ENCODE peak calls at places on chromosomes 11 and 22, in seven cellular contexts. One of them, this sample, is unnamed.

GRCh38 chr11:9625728-9626127 is 38.1 kb upstream of the SWAP70 start:
- DNase-seq in left ventricle myocardium inferior: no peak
- DNase-seq in OCI-LY7: no peak
- DNase-seq in CD8-positive, alpha-beta T cell: no peak
- DNase-seq in coronary artery: peak; percentile 63
- DNase-seq in body of pancreas: no peak
- DNase-seq in prostate gland: no peak
- DNase-seq in this sample: no peak

GRCh38 chr11:74702383-74703007 is 28.7 kb downstream of the CHRDL2 start:
- DNase-seq in left ventricle myocardium inferior: peak; percentile 55
- DNase-seq in OCI-LY7: peak; percentile 63
- DNase-seq in CD8-positive, alpha-beta T cell: peak; percentile 57
- DNase-seq in coronary artery: no peak
- DNase-seq in body of pancreas: peak; percentile 66
- DNase-seq in prostate gland: no peak
- DNase-seq in this sample: peak; percentile 72

GRCh38 chr22:24186352-24186740 is 5.1 kb downstream of the SUSD2 start:
- DNase-seq in left ventricle myocardium inferior: no peak
- DNase-seq in OCI-LY7: no peak
- DNase-seq in CD8-positive, alpha-beta T cell: no peak
- DNase-seq in coronary artery: no peak
- DNase-seq in body of pancreas: no peak
- DNase-seq in prostate gland: no peak
- DNase-seq in this sample: no peak

GRCh38 chr22:23245045-23245798 is 64.9 kb downstream of the BCR start:
- DNase-seq in left ventricle myocardium inferior: no peak
- DNase-seq in OCI-LY7: no peak
- DNase-seq in CD8-positive, alpha-beta T cell: no peak
- DNase-seq in coronary artery: no peak
- DNase-seq in body of pancreas: no peak
- DNase-seq in prostate gland: no peak
- DNase-seq in this sample: peak; percentile 24

GRCh38 chr11:2203440-2204259 is 32.0 kb upstream of the TH start:
- DNase-seq in left ventricle myocardium inferior: peak; percentile 6
- DNase-seq in OCI-LY7: no peak
- DNase-seq in CD8-positive, alpha-beta T cell: no peak
- DNase-seq in coronary artery: peak; percentile 62
- DNase-seq in body of pancreas: peak; percentile 1
- DNase-seq in prostate gland: no peak
- DNase-seq in this sample: no peak

GRCh38 chr11:109306322-109306721 is 115.7 kb upstream of the C11orf87 start:
- DNase-seq in left ventricle myocardium inferior: no peak
- DNase-seq in OCI-LY7: no peak
- DNase-seq in CD8-positive, alpha-beta T cell: no peak
- DNase-seq in coronary artery: no peak
- DNase-seq in body of pancreas: no peak
- DNase-seq in prostate gland: no peak
- DNase-seq in this sample: no peak

GRCh38 chr11:66323684-66324083 is 6.8 kb upstream of the CD248 start:
- DNase-seq in left ventricle myocardium inferior: no peak
- DNase-seq in OCI-LY7: no peak
- DNase-seq in CD8-positive, alpha-beta T cell: no peak
- DNase-seq in coronary artery: no peak
- DNase-seq in body of pancreas: no peak
- DNase-seq in prostate gland: no peak
- DNase-seq in this sample: no peak

GRCh38 chr22:47796128-47796908 is 1033.9 kb downstream of the TBC1D22A start:
- DNase-seq in left ventricle myocardium inferior: no peak
- DNase-seq in OCI-LY7: no peak
- DNase-seq in CD8-positive, alpha-beta T cell: peak; percentile 5
- DNase-seq in coronary artery: peak; percentile 36
- DNase-seq in body of pancreas: no peak
- DNase-seq in prostate gland: no peak
- DNase-seq in this sample: no peak

GRCh38 chr22:42985541-42985925 is 29.4 kb downstream of the PACSIN2 start:
- DNase-seq in left ventricle myocardium inferior: no peak
- DNase-seq in OCI-LY7: no peak
- DNase-seq in CD8-positive, alpha-beta T cell: no peak
- DNase-seq in coronary artery: no peak
- DNase-seq in body of pancreas: no peak
- DNase-seq in prostate gland: no peak
- DNase-seq in this sample: no peak

GRCh38 chr11:68149417-68149816 is 28.2 kb upstream of the CHKA start:
- DNase-seq in left ventricle myocardium inferior: no peak
- DNase-seq in OCI-LY7: no peak
- DNase-seq in CD8-positive, alpha-beta T cell: no peak
- DNase-seq in coronary artery: no peak
- DNase-seq in body of pancreas: no peak
- DNase-seq in prostate gland: no peak
- DNase-seq in this sample: no peak

GRCh38 chr11:74675761-74676160 is 55.5 kb downstream of the CHRDL2 start:
- DNase-seq in left ventricle myocardium inferior: no peak
- DNase-seq in OCI-LY7: no peak
- DNase-seq in CD8-positive, alpha-beta T cell: no peak
- DNase-seq in coronary artery: no peak
- DNase-seq in body of pancreas: no peak
- DNase-seq in prostate gland: no peak
- DNase-seq in this sample: no peak

GRCh38 chr11:63274776-63275175 is 31.4 kb upstream of the SLC22A25 start:
- DNase-seq in left ventricle myocardium inferior: no peak
- DNase-seq in OCI-LY7: no peak
- DNase-seq in CD8-positive, alpha-beta T cell: no peak
- DNase-seq in coronary artery: no peak
- DNase-seq in body of pancreas: no peak
- DNase-seq in prostate gland: no peak
- DNase-seq in this sample: no peak

GRCh38 chr11:7672960-7673723 is at the start of gene CYB5R2:
- DNase-seq in left ventricle myocardium inferior: peak; percentile 76
- DNase-seq in OCI-LY7: no peak
- DNase-seq in CD8-positive, alpha-beta T cell: no peak
- DNase-seq in coronary artery: peak; percentile 85
- DNase-seq in body of pancreas: peak; percentile 74
- DNase-seq in prostate gland: peak; percentile 69
- DNase-seq in this sample: peak; percentile 51

GRCh38 chr11:7675640-7676039 is 2.3 kb upstream of the CYB5R2 start:
- DNase-seq in left ventricle myocardium inferior: no peak
- DNase-seq in OCI-LY7: no peak
- DNase-seq in CD8-positive, alpha-beta T cell: no peak
- DNase-seq in coronary artery: no peak
- DNase-seq in body of pancreas: no peak
- DNase-seq in prostate gland: no peak
- DNase-seq in this sample: no peak

GRCh38 chr11:7673724-7674434 is 579 bp upstream of the CYB5R2 start:
- DNase-seq in left ventricle myocardium inferior: no peak
- DNase-seq in OCI-LY7: no peak
- DNase-seq in CD8-positive, alpha-beta T cell: no peak
- DNase-seq in coronary artery: peak; percentile 74
- DNase-seq in body of pancreas: peak; percentile 36
- DNase-seq in prostate gland: no peak
- DNase-seq in this sample: no peak

GRCh38 chr11:7677071-7677470 is 3.8 kb upstream of the CYB5R2 start:
- DNase-seq in left ventricle myocardium inferior: no peak
- DNase-seq in OCI-LY7: no peak
- DNase-seq in CD8-positive, alpha-beta T cell: no peak
- DNase-seq in coronary artery: no peak
- DNase-seq in body of pancreas: no peak
- DNase-seq in prostate gland: no peak
- DNase-seq in this sample: peak; percentile 32

DNA sequence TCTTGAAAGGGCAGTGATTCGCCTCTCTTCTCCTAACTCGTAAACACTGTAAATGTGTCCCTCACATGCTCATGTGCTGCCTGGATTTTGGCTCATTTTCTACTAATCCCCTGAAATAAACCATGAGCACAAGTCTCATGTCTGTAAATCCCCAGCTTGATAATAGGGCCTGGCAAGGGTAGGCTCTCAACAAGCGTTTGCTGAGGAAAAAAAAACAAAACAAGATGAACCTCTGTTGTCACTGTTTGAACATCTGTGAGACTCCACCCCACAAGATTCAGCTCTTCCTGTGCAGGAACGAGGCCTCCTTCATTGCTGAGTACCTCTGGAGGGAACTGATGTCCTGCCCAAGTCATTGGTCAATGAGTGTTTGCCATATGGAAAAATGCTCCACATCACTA is 4.5 kb upstream of the CYB5R2 start:
- DNase-seq in left ventricle myocardium inferior: no peak
- DNase-seq in OCI-LY7: no peak
- DNase-seq in CD8-positive, alpha-beta T cell: no peak
- DNase-seq in coronary artery: no peak
- DNase-seq in body of pancreas: no peak
- DNase-seq in prostate gland: no peak
- DNase-seq in this sample: no peak
- H3K27ac ChIP-seq in left ventricle myocardium inferior: no peak overlapping the region
- H3K27ac ChIP-seq in OCI-LY7: no peak overlapping the region
- H3K27ac ChIP-seq in CD8-positive, alpha-beta T cell: no peak overlapping the region
- H3K27ac ChIP-seq in coronary artery: no peak overlapping the region
- H3K27ac ChIP-seq in body of pancreas: no peak overlapping the region
- H3K27ac ChIP-seq in prostate gland: peak overlapping the region; percentile 21
- H3K27ac ChIP-seq in this sample: no peak overlapping the region

DNA sequence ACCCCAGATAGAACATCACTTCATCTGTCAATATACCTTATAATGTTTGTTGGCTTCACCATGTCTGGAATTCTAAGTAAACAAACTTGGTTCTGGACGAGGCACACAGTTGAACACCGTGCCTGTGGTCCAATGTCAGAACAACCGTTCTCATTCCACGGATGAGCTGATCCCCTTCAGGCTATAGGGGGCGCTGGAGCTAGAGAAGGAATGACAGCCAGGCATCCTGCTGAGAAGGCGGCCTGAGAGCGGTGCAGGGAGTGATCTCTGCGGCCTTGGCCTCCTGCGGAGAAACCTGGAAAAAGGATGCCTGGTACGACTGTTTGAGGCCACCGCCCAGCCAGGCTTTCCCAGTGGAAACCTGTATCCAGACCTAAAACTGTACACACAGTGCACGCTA is 48.7 kb downstream of the FDX1 start:
- DNase-seq in left ventricle myocardium inferior: no peak
- DNase-seq in OCI-LY7: no peak
- DNase-seq in CD8-positive, alpha-beta T cell: no peak
- DNase-seq in coronary artery: no peak
- DNase-seq in body of pancreas: no peak
- DNase-seq in prostate gland: no peak
- DNase-seq in this sample: no peak
- TF ChIP-seq CTCF in left ventricle myocardium inferior: no peak
- TF ChIP-seq CTCF in OCI-LY7: peak; percentile 57
- TF ChIP-seq CTCF in CD8-positive, alpha-beta T cell: no peak
- TF ChIP-seq CTCF in coronary artery: no peak
- TF ChIP-seq CTCF in body of pancreas: no peak
- TF ChIP-seq CTCF in prostate gland: no peak
- TF ChIP-seq CTCF in this sample: no peak

GRCh38 chr11:10653242-10653641 is 40.3 kb downstream of the IRAG1 start:
- DNase-seq in left ventricle myocardium inferior: no peak
- DNase-seq in OCI-LY7: no peak
- DNase-seq in CD8-positive, alpha-beta T cell: no peak
- DNase-seq in coronary artery: no peak
- DNase-seq in body of pancreas: no peak
- DNase-seq in prostate gland: no peak
- DNase-seq in this sample: no peak
- H3K27ac ChIP-seq in left ventricle myocardium inferior: peak overlapping the region; percentile 72
- H3K27ac ChIP-seq in OCI-LY7: no peak overlapping the region
- H3K27ac ChIP-seq in CD8-positive, alpha-beta T cell: no peak overlapping the region
- H3K27ac ChIP-seq in coronary artery: peak overlapping the region; percentile 86
- H3K27ac ChIP-seq in body of pancreas: no peak overlapping the region
- H3K27ac ChIP-seq in prostate gland: no peak overlapping the region
- H3K27ac ChIP-seq in this sample: no peak overlapping the region

GRCh38 chr11:100827934-100828661 is 141.0 kb downstream of the ARHGAP42 start:
- DNase-seq in left ventricle myocardium inferior: no peak
- DNase-seq in OCI-LY7: peak; percentile 1
- DNase-seq in CD8-positive, alpha-beta T cell: no peak
- DNase-seq in coronary artery: no peak
- DNase-seq in body of pancreas: peak; percentile 25
- DNase-seq in prostate gland: no peak
- DNase-seq in this sample: peak; percentile 8
- TF ChIP-seq CTCF in left ventricle myocardium inferior: peak; percentile 21
- TF ChIP-seq CTCF in OCI-LY7: no peak
- TF ChIP-seq CTCF in CD8-positive, alpha-beta T cell: no peak
- TF ChIP-seq CTCF in coronary artery: no peak
- TF ChIP-seq CTCF in body of pancreas: no peak
- TF ChIP-seq CTCF in prostate gland: no peak
- TF ChIP-seq CTCF in this sample: no peak

DNA sequence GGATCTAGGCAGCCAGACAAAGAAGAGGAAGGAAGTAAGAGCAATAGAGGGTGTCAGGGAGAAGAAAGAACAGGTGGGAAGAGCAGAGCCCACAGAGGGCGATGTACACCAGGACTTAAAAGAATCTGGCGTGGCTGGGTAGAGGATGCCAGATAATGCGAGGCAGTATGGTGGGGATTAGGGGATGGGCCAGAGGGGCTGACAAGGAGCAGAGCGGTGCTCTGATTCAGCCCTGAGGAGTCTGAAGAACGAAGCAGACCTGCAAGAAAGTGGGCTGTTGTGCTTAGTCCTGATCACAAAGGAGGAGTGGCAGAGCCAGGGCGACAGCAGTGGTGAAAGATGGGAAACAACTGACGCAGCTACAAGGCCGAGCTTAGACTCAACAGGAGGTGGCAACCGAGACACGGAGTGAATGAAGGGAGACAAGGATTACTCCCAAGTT is 163.7 kb downstream of the LARGE1 start:
- DNase-seq in left ventricle myocardium inferior: no peak
- DNase-seq in OCI-LY7: peak; percentile 47
- DNase-seq in CD8-positive, alpha-beta T cell: no peak
- DNase-seq in coronary artery: no peak
- DNase-seq in body of pancreas: no peak
- DNase-seq in prostate gland: no peak
- DNase-seq in this sample: no peak
- H3K27ac ChIP-seq in left ventricle myocardium inferior: peak overlapping the region; percentile 64
- H3K27ac ChIP-seq in OCI-LY7: no peak overlapping the region
- H3K27ac ChIP-seq in CD8-positive, alpha-beta T cell: no peak overlapping the region
- H3K27ac ChIP-seq in coronary artery: no peak overlapping the region
- H3K27ac ChIP-seq in body of pancreas: no peak overlapping the region
- H3K27ac ChIP-seq in prostate gland: no peak overlapping the region
- H3K27ac ChIP-seq in this sample: no peak overlapping the region

DNA sequence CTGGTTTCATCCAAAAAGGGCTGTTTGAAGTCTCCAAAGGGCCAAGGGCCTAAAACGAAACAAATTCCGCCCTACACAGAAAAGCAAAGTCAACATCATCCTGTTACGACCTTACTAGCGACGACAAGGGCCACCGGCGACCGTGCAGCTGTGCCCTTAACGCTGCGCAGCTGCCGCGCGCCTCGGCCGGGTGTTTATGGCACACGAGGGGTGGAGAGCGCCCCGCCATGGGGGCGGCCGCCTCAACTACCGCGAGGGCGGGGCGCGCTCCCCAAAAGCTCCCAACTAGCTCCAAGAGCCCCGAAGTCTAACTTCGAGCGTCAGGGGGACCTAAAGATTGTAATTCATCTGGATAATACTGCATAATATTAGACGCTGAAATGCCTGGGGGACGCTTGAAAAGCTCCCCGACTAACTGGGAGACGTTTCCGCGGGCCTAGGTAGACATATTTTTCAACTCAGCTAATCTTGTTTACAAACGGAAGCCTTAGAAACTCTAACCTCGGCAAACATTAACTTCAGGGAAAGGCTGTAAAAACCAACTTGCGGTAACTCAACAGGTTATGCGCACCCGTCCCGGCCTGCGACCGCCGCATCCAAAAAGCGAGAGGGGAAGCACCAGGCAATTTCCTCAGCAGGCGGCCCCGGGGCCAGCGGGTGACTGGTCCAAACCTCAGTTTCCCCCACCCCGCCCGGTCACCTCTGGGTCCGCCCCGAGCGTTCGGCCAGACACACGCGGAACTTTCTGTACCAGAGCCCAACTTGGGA is 688 bp downstream of the TMEM123 start:
- DNase-seq in left ventricle myocardium inferior: peak; percentile 70
- DNase-seq in OCI-LY7: peak; percentile 94
- DNase-seq in CD8-positive, alpha-beta T cell: peak; percentile 78
- DNase-seq in coronary artery: no peak
- DNase-seq in body of pancreas: peak; percentile 71
- DNase-seq in prostate gland: peak; percentile 69
- DNase-seq in this sample: peak; percentile 36
- TF ChIP-seq CTCF in left ventricle myocardium inferior: no peak
- TF ChIP-seq CTCF in OCI-LY7: peak; percentile 71
- TF ChIP-seq CTCF in CD8-positive, alpha-beta T cell: peak; percentile 12
- TF ChIP-seq CTCF in coronary artery: no peak
- TF ChIP-seq CTCF in body of pancreas: no peak
- TF ChIP-seq CTCF in prostate gland: no peak
- TF ChIP-seq CTCF in this sample: peak; percentile 33